ENCODE peak calls at places on chromosomes 11 and 22, in nine cellular contexts. T is SHP77; R is GM12865; B is osteocyte; G is fibroblast of the aortic adventitia; Q is HCT116; X is activated CD4-positive, CD25-positive, alpha-beta regulatory T cell; O is activated CD4-positive, alpha-beta T cell treated with anti-CD3 and anti-CD28 coated beads, Interleukin-2, amount 10 ng/mL, durations not matched to agents 7 days and 5 days; L is HFFc6. C is an unnamed sample.

GRCh38 chr11:64747961-64748715 is 4.2 kb upstream of the RASGRP2 start:
- DNase-seq in T (no peak), R (no peak), B (no peak), G (peak), Q (no peak), X (no peak), O (no peak), L (peak), C (no peak)

GRCh38 chr11:14414470-14415461 is 55.8 kb upstream of the RRAS2 start:
- DNase-seq in T (no peak), R (peak), B (no peak), G (no peak), Q (no peak), X (peak), O (peak), L (no peak), C (no peak)

GRCh38 chr11:63599211-63600122 is 14.8 kb downstream of the PLAAT3 start:
- DNase-seq in T (no peak), R (no peak), B (no peak), G (peak), Q (no peak), X (no peak), O (no peak), L (peak), C (no peak)

GRCh38 chr22:24512043-24512442 is 16.9 kb downstream of the UPB1 start:
- DNase-seq in T (no peak), R (peak), B (no peak), G (no peak), Q (no peak), X (no peak), O (no peak), L (no peak), C (no peak)

GRCh38 chr22:30212996-30213441 is 33.5 kb downstream of the LIF start:
- DNase-seq in T (no peak), R (no peak), B (no peak), G (peak), Q (no peak), X (no peak), O (no peak), L (no peak), C (no peak)

GRCh38 chr22:20123364-20124082 is 6.5 kb upstream of the TRMT2A start:
- DNase-seq in T (no peak), R (no peak), B (no peak), G (no peak), Q (no peak), X (no peak), O (no peak), L (no peak), C (no peak)

GRCh38 chr11:75160328-75160757 is 9.4 kb downstream of the SLCO2B1 start:
- DNase-seq in T (no peak), R (no peak), B (no peak), G (no peak), Q (no peak), X (no peak), O (no peak), L (no peak), C (no peak)

GRCh38 chr22:19382240-19382639 is 49.3 kb downstream of the HIRA start:
- DNase-seq in T (no peak), R (no peak), B (no peak), G (no peak), Q (no peak), X (no peak), O (no peak), L (no peak), C (no peak)

GRCh38 chr11:69459848-69460539 is 21.5 kb upstream of the LINC01488 start:
- DNase-seq in T (no peak), R (no peak), B (no peak), G (no peak), Q (no peak), X (no peak), O (no peak), L (no peak), C (no peak)

GRCh38 chr22:48838376-48838775 is 989.3 kb downstream of the BRD1 start:
- DNase-seq in T (no peak), R (no peak), B (no peak), G (no peak), Q (no peak), X (no peak), O (no peak), L (no peak), C (no peak)

GRCh38 chr22:20117656-20118571 is 888 bp upstream of the TRMT2A start:
- DNase-seq in T (no peak), R (peak), B (no peak), G (peak), Q (no peak), X (no peak), O (peak), L (peak), C (no peak)

GRCh38 chr11:130217133-130217631 is 57.6 kb downstream of the ST14 start:
- DNase-seq in T (no peak), R (no peak), B (no peak), G (no peak), Q (no peak), X (no peak), O (no peak), L (no peak), C (no peak)

GRCh38 chr11:73551697-73552096 is 46.2 kb downstream of the FAM168A start:
- DNase-seq in T (no peak), R (no peak), B (no peak), G (no peak), Q (no peak), X (no peak), O (no peak), L (no peak), C (no peak)

GRCh38 chr11:77779935-77780334 is 40.6 kb downstream of the RSF1 start:
- DNase-seq in T (no peak), R (no peak), B (no peak), G (peak), Q (no peak), X (no peak), O (no peak), L (peak), C (no peak)

GRCh38 chr11:61971177-61972111 is 4.0 kb upstream of the FTH1 start:
- DNase-seq in T (peak), R (peak), B (peak), G (peak), Q (peak), X (no peak), O (peak), L (peak), C (peak)

GRCh38 chr11:66235141-66235540 is 33.3 kb upstream of the RAB1B start:
- DNase-seq in T (no peak), R (no peak), B (no peak), G (no peak), Q (no peak), X (no peak), O (no peak), L (no peak), C (no peak)

GRCh38 chr11:122229611-122230386 is 113.8 kb upstream of the BLID start:
- DNase-seq in T (no peak), R (no peak), B (no peak), G (no peak), Q (no peak), X (no peak), O (no peak), L (no peak), C (no peak)

GRCh38 chr22:30562391-30562790 is 12.1 kb downstream of the GAL3ST1 start:
- DNase-seq in T (no peak), R (no peak), B (no peak), G (no peak), Q (peak), X (no peak), O (no peak), L (no peak), C (no peak)

GRCh38 chr22:23565288-23565941 is 14.7 kb downstream of the IGLL1 start:
- DNase-seq in T (no peak), R (peak), B (no peak), G (no peak), Q (peak), X (no peak), O (no peak), L (no peak), C (no peak)

GRCh38 chr22:46828323-46829139 is 66.1 kb downstream of the TBC1D22A start:
- DNase-seq in T (no peak), R (no peak), B (no peak), G (no peak), Q (no peak), X (no peak), O (no peak), L (no peak), C (no peak)

GRCh38 chr11:47850337-47850736 is 2.2 kb upstream of the NUP160 start:
- DNase-seq in T (no peak), R (peak), B (no peak), G (no peak), Q (no peak), X (no peak), O (no peak), L (no peak), C (no peak)

GRCh38 chr11:105046898-105047579 is 1.9 kb upstream of the CARD16 start:
- DNase-seq in T (no peak), R (no peak), B (no peak), G (peak), Q (no peak), X (no peak), O (no peak), L (peak), C (no peak)

GRCh38 chr22:21766933-21767462 is 31.4 kb upstream of the YPEL1 start:
- DNase-seq in T (no peak), R (peak), B (no peak), G (no peak), Q (no peak), X (no peak), O (peak), L (no peak), C (no peak)

GRCh38 chr11:19259487-19260345 is 19.0 kb upstream of the E2F8 start:
- DNase-seq in T (no peak), R (peak), B (no peak), G (peak), Q (peak), X (peak), O (peak), L (peak), C (peak)

GRCh38 chr22:28187612-28188011 is 268.6 kb upstream of the PITPNB start:
- DNase-seq in T (no peak), R (no peak), B (no peak), G (no peak), Q (no peak), X (no peak), O (no peak), L (no peak), C (no peak)

GRCh38 chr11:61627831-61628753 is 47.2 kb upstream of the SYT7 start:
- DNase-seq in T (peak), R (peak), B (no peak), G (peak), Q (peak), X (no peak), O (peak), L (peak), C (peak)

GRCh38 chr11:47259178-47259977 is 1.6 kb downstream of the NR1H3 start:
- DNase-seq in T (no peak), R (peak), B (no peak), G (peak), Q (no peak), X (no peak), O (peak), L (no peak), C (no peak)

GRCh38 chr22:22410121-22410520 is 98.4 kb downstream of the ZNF280B start:
- DNase-seq in T (no peak), R (peak), B (peak), G (no peak), Q (no peak), X (no peak), O (no peak), L (no peak), C (no peak)

GRCh38 chr11:130213143-130213978 is 53.8 kb downstream of the ST14 start:
- DNase-seq in T (peak), R (peak), B (peak), G (peak), Q (peak), X (peak), O (peak), L (no peak), C (peak)

GRCh38 chr11:127844843-127845242 is 742.5 kb downstream of the ETS1 start:
- DNase-seq in T (no peak), R (no peak), B (no peak), G (no peak), Q (no peak), X (no peak), O (no peak), L (no peak), C (no peak)

GRCh38 chr11:116193321-116194114 is 579.3 kb downstream of the BUD13 start:
- DNase-seq in T (peak), R (no peak), B (no peak), G (peak), Q (no peak), X (no peak), O (no peak), L (no peak), C (no peak)

GRCh38 chr22:17807571-17808410 is 33.5 kb upstream of the BID start:
- DNase-seq in T (no peak), R (no peak), B (no peak), G (peak), Q (no peak), X (no peak), O (no peak), L (no peak), C (no peak)

GRCh38 chr11:15893080-15893492 is 463.3 kb downstream of the SOX6 start:
- DNase-seq in T (no peak), R (no peak), B (no peak), G (peak), Q (no peak), X (no peak), O (no peak), L (peak), C (no peak)

GRCh38 chr11:19101803-19102520 is 15.0 kb upstream of the ZDHHC13 start:
- DNase-seq in T (no peak), R (no peak), B (no peak), G (no peak), Q (no peak), X (no peak), O (no peak), L (no peak), C (no peak)

GRCh38 chr11:115276799-115277198 is 227.4 kb downstream of the CADM1 start:
- DNase-seq in T (no peak), R (no peak), B (no peak), G (no peak), Q (no peak), X (no peak), O (no peak), L (no peak), C (no peak)

GRCh38 chr11:118003021-118003423 is 16.8 kb downstream of the IL10RA start:
- DNase-seq in T (no peak), R (peak), B (no peak), G (no peak), Q (no peak), X (no peak), O (peak), L (no peak), C (no peak)

C was measured in NCI-H2081.